ENCODE peak calls at places on chromosomes 6 and 20, in six cellular contexts. One of them, this sample, is unnamed.

GRCh38 chr20:31846793-31847138 is 1.4 kb upstream of the FOXS1 start:
- DNase-seq in WTC11: no peak
- DNase-seq in A549: no peak
- DNase-seq in H1: no peak
- DNase-seq in GM12878: no peak
- DNase-seq in SK-N-SH: no peak
- DNase-seq in this sample: no peak

GRCh38 chr6:29850011-29850553 is 22.5 kb downstream of the HLA-G start:
- DNase-seq in SK-N-SH: no peak
- DNase-seq in A549: no peak
- DNase-seq in WTC11: peak; percentile 53
- DNase-seq in GM12878: no peak
- DNase-seq in H1: no peak
- DNase-seq in this sample: no peak

GRCh38 chr6:34247481-34248197 is 1.2 kb downstream of the SMIM29 start:
- DNase-seq in GM12878: no peak
- DNase-seq in A549: no peak
- DNase-seq in SK-N-SH: no peak
- DNase-seq in WTC11: no peak
- DNase-seq in H1: peak; percentile 68
- DNase-seq in this sample: no peak

GRCh38 chr20:64232794-64233193 is 22.8 kb upstream of the PCMTD2 start:
- DNase-seq in GM12878: no peak
- DNase-seq in WTC11: no peak
- DNase-seq in H1: no peak
- DNase-seq in SK-N-SH: no peak
- DNase-seq in A549: no peak
- DNase-seq in this sample: no peak

GRCh38 chr20:45085289-45085688 is 15.6 kb downstream of the KCNS1 start:
- DNase-seq in A549: no peak
- DNase-seq in H1: no peak
- DNase-seq in GM12878: no peak
- DNase-seq in WTC11: no peak
- DNase-seq in SK-N-SH: no peak
- DNase-seq in this sample: no peak

GRCh38 chr6:31336872-31337496 is 20.0 kb downstream of the HLA-B start:
- DNase-seq in H1: no peak
- DNase-seq in WTC11: no peak
- DNase-seq in A549: no peak
- DNase-seq in SK-N-SH: no peak
- DNase-seq in GM12878: no peak
- DNase-seq in this sample: peak; percentile 20

GRCh38 chr6:130775421-130776012 is 51.7 kb upstream of the SMLR1 start:
- DNase-seq in A549: no peak
- DNase-seq in GM12878: no peak
- DNase-seq in H1: no peak
- DNase-seq in SK-N-SH: no peak
- DNase-seq in WTC11: no peak
- DNase-seq in this sample: no peak

GRCh38 chr6:166530211-166531045 is 56.0 kb downstream of the RAMACL start:
- DNase-seq in H1: no peak
- DNase-seq in GM12878: no peak
- DNase-seq in SK-N-SH: no peak
- DNase-seq in A549: peak; percentile 31
- DNase-seq in WTC11: no peak
- DNase-seq in this sample: no peak

GRCh38 chr6:108953681-108954080 is 105.5 kb downstream of the ARMC2 start:
- DNase-seq in H1: no peak
- DNase-seq in GM12878: no peak
- DNase-seq in A549: no peak
- DNase-seq in WTC11: no peak
- DNase-seq in SK-N-SH: no peak
- DNase-seq in this sample: no peak

GRCh38 chr20:47647994-47648393 is 137.3 kb downstream of the SULF2 start:
- DNase-seq in WTC11: no peak
- DNase-seq in H1: no peak
- DNase-seq in GM12878: no peak
- DNase-seq in A549: no peak
- DNase-seq in SK-N-SH: no peak
- DNase-seq in this sample: no peak

GRCh38 chr6:148423133-148423532 is 80.5 kb downstream of the SASH1 start:
- DNase-seq in H1: no peak
- DNase-seq in WTC11: no peak
- DNase-seq in A549: no peak
- DNase-seq in SK-N-SH: no peak
- DNase-seq in GM12878: no peak
- DNase-seq in this sample: no peak

GRCh38 chr6:26251354-26252081 is 113.5 kb upstream of the BTN3A2 start:
- DNase-seq in A549: no peak
- DNase-seq in SK-N-SH: peak; percentile 69
- DNase-seq in WTC11: peak; percentile 79
- DNase-seq in GM12878: peak; percentile 98
- DNase-seq in H1: peak; percentile 86
- DNase-seq in this sample: peak; percentile 83

GRCh38 chr6:139017227-139017626 is 11.3 kb upstream of the ABRACL start:
- DNase-seq in GM12878: no peak
- DNase-seq in WTC11: no peak
- DNase-seq in A549: no peak
- DNase-seq in SK-N-SH: no peak
- DNase-seq in H1: peak; percentile 33
- DNase-seq in this sample: no peak

DNA sequence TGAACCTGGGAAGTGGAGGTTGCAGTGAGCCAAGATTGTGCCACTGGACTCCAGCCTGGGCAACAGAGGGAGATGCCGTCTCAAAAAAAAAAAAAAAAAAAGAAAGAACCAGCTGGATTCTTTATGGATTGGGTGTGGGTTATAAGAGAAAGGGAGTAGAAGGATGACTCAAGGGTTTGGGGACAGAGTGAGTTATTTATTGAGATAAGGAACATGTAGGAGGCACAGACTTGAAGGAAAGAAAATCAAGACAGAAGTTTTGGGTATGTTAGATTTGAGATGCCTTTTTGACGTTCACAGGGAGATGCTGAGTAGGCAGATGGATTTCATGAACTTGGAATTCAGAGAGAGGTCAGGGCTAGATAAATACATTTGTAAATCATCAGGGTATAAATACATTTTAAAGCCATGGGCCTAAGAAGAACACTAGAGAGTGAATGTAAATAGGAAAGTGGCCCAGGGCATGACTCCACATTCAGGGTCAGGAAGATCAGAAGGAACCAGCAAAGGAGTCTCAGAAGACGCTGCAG is 47.7 kb downstream of the KIZ start:
- DNase-seq in A549: no peak
- DNase-seq in H1: no peak
- DNase-seq in WTC11: no peak
- DNase-seq in SK-N-SH: no peak
- DNase-seq in GM12878: no peak
- DNase-seq in this sample: no peak
- TF ChIP-seq MAX in A549: no peak
- TF ChIP-seq MAX in H1: no peak
- TF ChIP-seq MAX in WTC11: no peak
- TF ChIP-seq MAX in SK-N-SH: no peak
- TF ChIP-seq MAX in GM12878: no peak
- TF ChIP-seq MAX in this sample: no peak

GRCh38 chr6:143052282-143052681 is 8.4 kb upstream of the AIG1 start:
- DNase-seq in WTC11: no peak
- DNase-seq in SK-N-SH: no peak
- DNase-seq in A549: no peak
- DNase-seq in GM12878: no peak
- DNase-seq in H1: no peak
- DNase-seq in this sample: no peak
- TF ChIP-seq MAX in WTC11: no peak
- TF ChIP-seq MAX in SK-N-SH: no peak
- TF ChIP-seq MAX in A549: no peak
- TF ChIP-seq MAX in GM12878: no peak
- TF ChIP-seq MAX in H1: no peak
- TF ChIP-seq MAX in this sample: no peak

GRCh38 chr6:157056275-157056674 is 267.0 kb downstream of the TMEM242 start:
- DNase-seq in H1: no peak
- DNase-seq in A549: no peak
- DNase-seq in WTC11: no peak
- DNase-seq in GM12878: no peak
- DNase-seq in SK-N-SH: no peak
- DNase-seq in this sample: no peak
- TF ChIP-seq MAX in H1: no peak
- TF ChIP-seq MAX in A549: no peak
- TF ChIP-seq MAX in WTC11: no peak
- TF ChIP-seq MAX in GM12878: no peak
- TF ChIP-seq MAX in SK-N-SH: no peak
- TF ChIP-seq MAX in this sample: no peak

GRCh38 chr20:2946988-2947961 is 74.0 kb downstream of the PTPRA start:
- DNase-seq in H1: no peak
- DNase-seq in WTC11: no peak
- DNase-seq in A549: no peak
- DNase-seq in GM12878: no peak
- DNase-seq in SK-N-SH: no peak
- DNase-seq in this sample: no peak
- TF ChIP-seq MAX in H1: no peak
- TF ChIP-seq MAX in WTC11: no peak
- TF ChIP-seq MAX in A549: no peak
- TF ChIP-seq MAX in GM12878: no peak
- TF ChIP-seq MAX in SK-N-SH: no peak
- TF ChIP-seq MAX in this sample: no peak

This sample was measured in endothelial cell of umbilical vein.